ENCODE peak calls at places on chromosomes 13 and 19, in seven cellular contexts. L is HCT116, M is HEK293T, K is HepG2, C is H1, F is WTC11, R is K562. A is an unnamed sample.

GRCh38 chr19:34418300-34418699 is 9.9 kb upstream of the UBA2 start:
- DNase-seq in L (no peak), M (no peak), K (no peak), C (no peak), F (no peak), R (no peak), A (no peak)

GRCh38 chr19:29672319-29672932 is 7.2 kb downstream of the PLEKHF1 start:
- DNase-seq in L (no peak), M (no peak), K (no peak), C (no peak), F (no peak), R (no peak), A (no peak)

GRCh38 chr13:49225358-49226042 is 5.4 kb downstream of the MLNR start:
- DNase-seq in L (no peak), M (no peak), K (peak), C (no peak), F (no peak), R (no peak), A (no peak)

GRCh38 chr19:34341935-34342680 is 22.9 kb upstream of the GPI start:
- DNase-seq in L (no peak), M (no peak), K (no peak), C (no peak), F (no peak), R (no peak), A (no peak)

GRCh38 chr13:60572855-60573254 is 175.8 kb downstream of the TDRD3 start:
- DNase-seq in L (no peak), M (no peak), K (no peak), C (no peak), F (no peak), R (no peak), A (no peak)

GRCh38 chr13:76503756-76504155 is 382.4 kb downstream of the KCTD12 start:
- DNase-seq in L (no peak), M (no peak), K (no peak), C (no peak), F (no peak), R (no peak), A (no peak)

GRCh38 chr19:788821-789472 is 8.3 kb upstream of the PTBP1 start:
- DNase-seq in L (no peak), M (no peak), K (peak), C (peak), F (no peak), R (peak), A (no peak)

GRCh38 chr13:41608111-41608510 is 150.8 kb downstream of the RGCC start:
- DNase-seq in L (no peak), M (no peak), K (no peak), C (no peak), F (no peak), R (no peak), A (no peak)

GRCh38 chr13:24264976-24265375 is 44.4 kb upstream of the C1QTNF9 start:
- DNase-seq in L (no peak), M (no peak), K (no peak), C (no peak), F (no peak), R (no peak), A (no peak)
- TF ChIP-seq SP1 in L (no peak), M (no peak), K (no peak), C (no peak), F (no peak), R (no peak), A (no peak)

GRCh38 chr19:3225677-3226093 is 1.2 kb downstream of the CELF5 start:
- DNase-seq in L (no peak), M (no peak), K (no peak), C (no peak), F (no peak), R (no peak), A (no peak)

GRCh38 chr19:3222709-3223108 is 1.8 kb upstream of the CELF5 start:
- DNase-seq in L (no peak), M (no peak), K (no peak), C (no peak), F (no peak), R (no peak), A (no peak)

GRCh38 chr19:3227054-3227626 is 2.7 kb downstream of the CELF5 start:
- DNase-seq in L (no peak), M (no peak), K (no peak), C (no peak), F (no peak), R (no peak), A (no peak)

GRCh38 chr19:3220576-3220975 is 3.9 kb upstream of the CELF5 start:
- DNase-seq in L (no peak), M (no peak), K (no peak), C (no peak), F (no peak), R (no peak), A (no peak)

GRCh38 chr19:3224346-3225325 is at the start of gene CELF5:
- DNase-seq in L (no peak), M (peak), K (no peak), C (peak), F (peak), R (peak), A (no peak)
- TF ChIP-seq SP1 in L (no peak), M (no peak), K (no peak), C (no peak), F (no peak), R (no peak), A (no peak)

GRCh38 chr13:97239306-97239705 is 17.2 kb downstream of the MBNL2 start:
- DNase-seq in L (no peak), M (no peak), K (no peak), C (no peak), F (no peak), R (no peak), A (no peak)

GRCh38 chr13:97242755-97243497 is 20.8 kb downstream of the MBNL2 start:
- DNase-seq in L (no peak), M (peak), K (no peak), C (no peak), F (no peak), R (no peak), A (no peak)

GRCh38 chr13:97239943-97240788 is 18.0 kb downstream of the MBNL2 start:
- DNase-seq in L (no peak), M (no peak), K (no peak), C (no peak), F (no peak), R (no peak), A (no peak)

GRCh38 chr13:97241761-97242160 is 19.6 kb downstream of the MBNL2 start:
- DNase-seq in L (no peak), M (no peak), K (no peak), C (no peak), F (no peak), R (no peak), A (no peak)

DNA sequence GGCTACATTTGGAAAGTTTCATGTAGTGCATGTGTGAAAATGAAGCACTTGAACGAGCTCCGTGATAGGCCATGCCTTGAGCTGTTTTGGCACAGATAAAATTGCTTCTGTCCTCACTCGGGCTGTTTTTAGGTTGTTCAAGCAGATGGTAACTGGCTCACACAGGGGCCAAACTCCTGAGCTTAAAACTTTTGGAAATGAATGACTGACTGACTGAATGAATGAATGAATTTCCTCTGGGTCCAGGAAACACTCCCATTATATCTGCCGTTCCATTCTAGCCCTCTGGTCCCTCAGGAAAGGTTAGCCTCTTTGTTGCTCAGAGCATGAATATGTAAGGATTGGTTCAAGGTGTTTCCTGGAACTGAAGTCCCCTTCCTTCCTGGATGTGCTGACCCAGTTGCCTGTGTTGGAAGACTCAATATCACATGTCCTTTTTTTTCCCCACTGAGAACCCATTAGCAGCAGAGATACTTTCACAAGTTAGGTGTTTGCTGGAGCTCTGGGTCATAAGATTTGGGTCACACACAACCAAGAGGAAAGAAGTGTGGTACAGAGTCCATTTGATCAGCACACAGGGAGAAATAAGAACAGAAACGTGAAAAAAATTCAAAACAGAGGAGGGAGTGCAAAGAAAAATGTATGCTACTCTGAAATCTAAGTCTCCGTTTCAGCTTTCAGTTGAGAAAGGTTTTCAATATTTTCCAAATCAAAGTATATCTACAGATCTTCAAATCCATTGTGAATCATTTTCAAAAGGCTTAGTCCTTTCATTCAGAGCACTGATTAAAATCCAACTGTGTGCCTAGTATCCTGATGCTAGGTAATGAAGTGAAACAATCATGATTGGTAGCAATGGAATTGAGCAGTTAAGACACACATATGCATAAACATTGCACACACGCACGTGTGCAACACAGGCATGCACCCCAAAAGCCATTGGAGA is 18.9 kb downstream of the MBNL2 start:
- DNase-seq in L (no peak), M (no peak), K (no peak), C (no peak), F (no peak), R (no peak), A (no peak)
- TF ChIP-seq SP1 in L (no peak), M (no peak), K (no peak), C (no peak), F (no peak), R (no peak), A (no peak)

GRCh38 chr13:111633401-111633800 is 313.0 kb downstream of the TEX29 start:
- DNase-seq in L (no peak), M (no peak), K (no peak), C (no peak), F (no peak), R (no peak), A (no peak)
- TF ChIP-seq SP1 in L (no peak), M (no peak), K (no peak), C (no peak), F (no peak), R (no peak), A (no peak)

DNA sequence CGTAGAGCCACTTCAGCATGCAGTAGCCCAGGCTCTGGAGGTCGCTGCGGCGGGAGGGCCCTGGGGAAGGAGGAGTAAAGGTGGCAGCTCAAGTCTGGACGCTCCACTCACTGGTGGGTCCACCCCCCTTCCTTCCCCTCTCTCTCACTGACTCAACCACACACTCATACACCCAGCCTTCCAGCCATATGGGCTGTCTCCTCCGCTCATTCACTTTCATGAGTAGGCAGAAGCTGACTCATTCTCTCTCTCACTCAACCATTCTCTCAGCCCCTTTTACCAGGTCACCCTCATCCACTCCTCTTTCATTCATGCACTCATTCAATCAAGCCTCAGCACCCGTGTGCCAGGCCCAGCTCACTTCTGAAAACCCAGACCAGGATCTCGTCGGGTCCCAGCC is 27.5 kb upstream of the SIGLEC11 start:
- DNase-seq in L (no peak), M (no peak), K (no peak), C (no peak), F (no peak), R (no peak), A (no peak)
- TF ChIP-seq SP1 in L (no peak), M (no peak), K (no peak), C (no peak), F (no peak), R (no peak), A (no peak)

GRCh38 chr13:29886446-29886845 is 36.0 kb upstream of the UBL3 start:
- DNase-seq in L (no peak), M (no peak), K (no peak), C (no peak), F (no peak), R (no peak), A (no peak)
- TF ChIP-seq SP1 in L (no peak), M (no peak), K (no peak), C (no peak), F (no peak), R (no peak), A (no peak)

GRCh38 chr13:79988573-79988972 is 352.4 kb downstream of the SPRY2 start:
- DNase-seq in L (no peak), M (no peak), K (no peak), C (no peak), F (no peak), R (no peak), A (no peak)
- TF ChIP-seq SP1 in L (no peak), M (no peak), K (no peak), C (no peak), F (no peak), R (no peak), A (no peak)

A was measured in GM12878.